ENCODE peak calls at places on chromosomes 2 and 18, in five cellular contexts. N is PC-3; V is CD4-positive, alpha-beta T cell; Z is GM12865; T is upper lobe of right lung. H is an unnamed sample.
A peak's percentile ranks its signal among the peaks of the same experiment; 100 is the strongest.

GRCh38 chr2:71850306-71850801 is 297.3 kb downstream of the CYP26B1 start:
- DNase-seq in N (no peak), T (no peak), Z (no peak), V (no peak), H (no peak)

GRCh38 chr2:160333324-160334027 is 133.4 kb upstream of the ITGB6 start:
- DNase-seq in Z (no peak), T (no peak), N (no peak), V (no peak), H (no peak)

GRCh38 chr2:54557601-54558187 is 101.6 kb downstream of the SPTBN1 start:
- DNase-seq in N (peak; percentile 70), V (peak; percentile 72), T (peak; percentile 82), Z (peak; percentile 81), H (no peak)

GRCh38 chr2:74671479-74671878 is 17.4 kb downstream of the SEMA4F start:
- DNase-seq in V (no peak), Z (no peak), T (no peak), N (peak; percentile 70), H (no peak)

GRCh38 chr18:9810994-9811393 is 74.8 kb upstream of the TXNDC2 start:
- DNase-seq in N (no peak), T (no peak), V (no peak), Z (no peak), H (no peak)

GRCh38 chr2:30666307-30666874 is 140.9 kb downstream of the CAPN13 start:
- DNase-seq in N (peak; percentile 98), V (no peak), Z (peak; percentile 65), T (no peak), H (no peak)

GRCh38 chr2:192783643-192784042 is 588.9 kb upstream of the TMEFF2 start:
- DNase-seq in N (no peak), T (no peak), V (no peak), Z (no peak), H (no peak)

GRCh38 chr2:160752475-160753330 is 259.1 kb upstream of the RBMS1 start:
- DNase-seq in Z (no peak), T (no peak), N (peak; percentile 91), V (no peak), H (no peak)

GRCh38 chr2:230901006-230901405 is 24.0 kb downstream of the GPR55 start:
- DNase-seq in Z (no peak), T (no peak), N (no peak), V (no peak), H (no peak)

GRCh38 chr18:25229080-25229479 is 122.9 kb downstream of the ZNF521 start:
- DNase-seq in N (no peak), V (no peak), Z (no peak), T (no peak), H (no peak)

GRCh38 chr2:152635635-152636298 is 81.5 kb downstream of the PRPF40A start:
- DNase-seq in V (peak; percentile 59), Z (peak; percentile 73), T (no peak), N (peak; percentile 69), H (peak; percentile 42)

GRCh38 chr2:2873450-2873811 is 504.2 kb downstream of the EIPR1 start:
- DNase-seq in Z (no peak), N (no peak), V (no peak), T (no peak), H (no peak)

GRCh38 chr2:223055140-223055539 is 3.1 kb downstream of the KCNE4 start:
- DNase-seq in V (no peak), N (no peak), Z (no peak), T (no peak), H (no peak)

GRCh38 chr2:108612514-108613183 is 78.4 kb downstream of the LIMS1 start:
- DNase-seq in Z (peak; percentile 94), V (peak; percentile 43), T (no peak), N (no peak), H (no peak)

GRCh38 chr18:46630160-46630559 is 26.9 kb downstream of the LOXHD1 start:
- DNase-seq in Z (peak; percentile 49), V (no peak), N (peak; percentile 1), T (no peak), H (no peak)

GRCh38 chr2:146804288-146804687 is 1040.5 kb upstream of the ACVR2A start:
- DNase-seq in Z (no peak), N (no peak), V (no peak), T (no peak), H (no peak)

GRCh38 chr18:32934201-32934600 is 161.4 kb upstream of the KLHL14 start:
- DNase-seq in V (no peak), T (no peak), Z (no peak), N (no peak), H (no peak)
- TF ChIP-seq CTCF in V (no peak), T (no peak), Z (no peak), N (no peak), H (no peak)

GRCh38 chr2:170155022-170155722 is 22.8 kb upstream of the MYO3B start:
- DNase-seq in V (no peak), N (peak; percentile 74), Z (peak; percentile 52), T (no peak), H (no peak)
- TF ChIP-seq CTCF in V (no peak), N (peak; percentile 41), Z (no peak), T (no peak), H (peak; percentile 23)

DNA sequence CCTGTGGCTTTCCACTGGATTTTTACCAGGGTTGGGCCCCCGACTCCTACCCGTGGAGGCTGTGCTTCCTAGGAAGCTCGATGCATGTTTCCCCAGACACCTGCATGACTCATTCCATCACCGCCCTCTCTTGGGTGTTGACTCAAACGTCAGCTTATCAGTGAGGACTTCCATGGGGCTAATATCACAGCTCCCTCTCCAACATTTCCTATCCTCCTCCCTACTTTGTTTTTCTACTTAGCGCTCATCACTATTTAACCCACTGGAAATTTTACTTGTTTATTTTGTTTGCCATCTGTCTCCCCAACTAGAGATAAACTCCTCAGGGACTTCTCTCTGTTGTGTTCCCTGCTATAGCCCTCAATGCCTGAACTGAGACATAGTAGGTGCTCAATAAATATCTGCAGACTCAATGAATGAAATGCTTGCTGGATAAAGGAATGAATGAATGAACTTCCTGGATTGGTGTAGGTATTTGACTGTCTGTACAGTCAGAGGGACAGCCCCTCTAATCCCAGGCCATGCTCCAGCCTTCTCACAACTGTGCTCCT is 89.7 kb upstream of the MSH2 start:
- DNase-seq in V (no peak), Z (no peak), T (no peak), N (peak; percentile 76), H (no peak)
- TF ChIP-seq CTCF in V (no peak), Z (no peak), T (no peak), N (peak; percentile 11), H (no peak)

GRCh38 chr2:56127773-56128170 is 56.0 kb upstream of the CCDC85A start:
- DNase-seq in T (no peak), N (no peak), V (no peak), Z (no peak), H (no peak)

GRCh38 chr2:56133441-56133840 is 50.3 kb upstream of the CCDC85A start:
- DNase-seq in V (no peak), T (no peak), Z (no peak), N (peak; percentile 14), H (no peak)

GRCh38 chr2:56132138-56132537 is 51.7 kb upstream of the CCDC85A start:
- DNase-seq in N (peak; percentile 71), V (no peak), T (no peak), Z (peak; percentile 31), H (no peak)

GRCh38 chr2:56128235-56128634 is 55.6 kb upstream of the CCDC85A start:
- DNase-seq in T (no peak), N (no peak), Z (no peak), V (no peak), H (no peak)

DNA sequence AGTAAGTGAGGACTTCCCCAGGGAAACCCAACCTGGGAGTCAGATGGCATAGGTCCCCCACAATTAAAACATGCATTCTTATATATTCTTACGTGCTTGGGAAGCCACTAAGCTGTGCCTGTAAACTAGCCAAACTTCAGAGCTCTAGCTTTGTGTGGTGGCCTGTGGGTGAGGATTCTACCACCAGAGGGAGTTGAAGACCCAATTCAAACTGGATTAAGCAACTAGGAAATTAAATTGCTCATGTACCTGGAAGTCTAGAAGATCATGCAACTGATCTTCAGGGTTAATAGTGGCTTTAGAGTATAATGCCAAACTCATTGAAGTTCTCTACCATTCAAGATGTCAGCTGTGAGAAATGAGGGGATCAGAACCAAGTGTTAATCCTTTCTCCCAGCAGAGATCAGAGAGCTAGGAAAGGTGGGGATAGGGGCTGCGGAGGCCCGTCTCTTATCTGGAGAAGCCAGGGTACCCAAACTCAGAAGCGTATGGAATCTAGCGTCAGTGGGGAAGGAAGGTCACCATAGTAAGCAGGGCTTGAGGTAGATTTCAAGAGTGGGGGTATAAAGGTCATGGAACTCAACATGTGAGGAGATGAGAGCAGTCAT is 53.2 kb upstream of the CCDC85A start:
- DNase-seq in V (no peak), N (peak; percentile 68), Z (peak; percentile 15), T (no peak), H (no peak)
- TF ChIP-seq CTCF in V (no peak), N (peak; percentile 85), Z (peak; percentile 44), T (peak; percentile 60), H (peak; percentile 42)

GRCh38 chr2:238555786-238556542 is 129.2 kb downstream of the ASB1 start:
- DNase-seq in Z (no peak), N (no peak), V (no peak), T (no peak), H (no peak)
- TF ChIP-seq CTCF in Z (no peak), N (no peak), V (no peak), T (no peak), H (no peak)

DNA sequence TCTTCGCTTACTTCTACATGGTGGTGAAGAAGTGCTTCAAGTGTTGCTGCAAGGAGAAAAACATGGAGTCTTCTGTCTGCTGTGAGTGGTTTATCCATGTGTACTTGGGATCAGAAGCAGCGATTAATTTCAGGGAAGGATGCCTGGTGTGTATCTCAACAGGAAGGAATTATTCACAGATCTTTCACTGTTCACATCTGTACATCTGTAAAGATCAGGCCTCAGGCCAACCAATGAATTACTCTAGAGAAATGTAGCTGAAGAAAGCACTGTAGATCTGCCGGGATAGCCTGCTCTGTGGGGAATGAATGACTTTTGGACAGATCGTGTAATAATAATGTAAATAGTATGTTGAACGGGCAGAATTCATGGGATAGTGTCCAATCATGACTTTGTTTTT is 54.1 kb upstream of the SPP2 start:
- DNase-seq in V (no peak), Z (no peak), N (no peak), T (no peak), H (no peak)
- TF ChIP-seq CTCF in V (no peak), Z (no peak), N (no peak), T (no peak), H (no peak)

GRCh38 chr2:214128040-214128439 is 282.8 kb upstream of the VWC2L start:
- DNase-seq in N (no peak), T (no peak), Z (no peak), V (no peak), H (no peak)

GRCh38 chr2:214135966-214136365 is 274.9 kb upstream of the VWC2L start:
- DNase-seq in V (no peak), N (peak; percentile 81), Z (no peak), T (no peak), H (no peak)

GRCh38 chr2:214126135-214126534 is 284.7 kb upstream of the VWC2L start:
- DNase-seq in V (no peak), Z (no peak), T (no peak), N (peak; percentile 89), H (no peak)

GRCh38 chr2:214127178-214127970 is 283.5 kb upstream of the VWC2L start:
- DNase-seq in V (no peak), N (peak; percentile 55), T (no peak), Z (no peak), H (no peak)

GRCh38 chr2:214130115-214130514 is 280.7 kb upstream of the VWC2L start:
- DNase-seq in V (no peak), Z (no peak), T (no peak), N (no peak), H (no peak)
- TF ChIP-seq CTCF in V (no peak), Z (no peak), T (no peak), N (no peak), H (no peak)

H was measured in D721Med.